ENCODE peak calls at places on chromosomes 3 and 15, in four cellular contexts. Z, H, B and P are unnamed samples.

GRCh38 chr15:88518903-88519302 is 27.6 kb downstream of the DET1 start:
- DNase-seq in Z (no peak), H (no peak), B (no peak), P (no peak)

GRCh38 chr3:129574206-129574605 is 31.2 kb downstream of the H1-8 start:
- DNase-seq in Z (no peak), B (no peak), H (no peak), P (no peak)

GRCh38 chr3:98986073-98986472 is 84.6 kb upstream of the DCBLD2 start:
- DNase-seq in B (no peak), Z (no peak), H (peak; percentile 20), P (peak; percentile 98)

GRCh38 chr3:194266658-194267005 is 84.5 kb downstream of the CPN2 start:
- DNase-seq in H (no peak), B (no peak), Z (peak; percentile 1), P (peak; percentile 23)

GRCh38 chr3:49903451-49904424 is at the start of gene MST1R:
- DNase-seq in Z (peak; percentile 95), B (peak; percentile 74), H (peak; percentile 76), P (peak; percentile 29)

GRCh38 chr3:162134571-162134970 is 638.0 kb downstream of the OTOL1 start:
- DNase-seq in Z (no peak), H (no peak), B (no peak), P (peak; percentile 24)

GRCh38 chr15:89792106-89792805 is 16.1 kb downstream of the MESP2 start:
- DNase-seq in Z (no peak), H (no peak), B (no peak), P (no peak)

GRCh38 chr15:66251790-66252355 is 1.7 kb downstream of the MEGF11 start:
- DNase-seq in B (no peak), H (no peak), Z (no peak), P (no peak)

GRCh38 chr3:122691195-122691594 is 10.6 kb downstream of the PARP14 start:
- DNase-seq in Z (peak; percentile 72), B (no peak), H (no peak), P (peak; percentile 82)

GRCh38 chr3:111998661-111999641 is at the start of gene TAGLN3:
- DNase-seq in Z (peak; percentile 46), B (no peak), H (no peak), P (peak; percentile 23)

GRCh38 chr3:12782172-12782815 is 14.2 kb upstream of the CAND2 start:
- DNase-seq in H (no peak), Z (peak; percentile 88), B (peak; percentile 74), P (peak; percentile 77)

GRCh38 chr3:47961815-47962606 is 54.2 kb downstream of the MAP4 start:
- DNase-seq in B (no peak), Z (peak; percentile 40), H (no peak), P (peak; percentile 59)

GRCh38 chr3:186057594-186057993 is 51.3 kb downstream of the ETV5 start:
- DNase-seq in B (no peak), Z (no peak), H (no peak), P (peak; percentile 94)

GRCh38 chr3:156818890-156819289 is 7.3 kb upstream of the LEKR1 start:
- DNase-seq in B (no peak), Z (no peak), H (no peak), P (peak; percentile 67)

GRCh38 chr3:145721273-145721805 is 439.6 kb downstream of the PLOD2 start:
- DNase-seq in H (no peak), B (no peak), Z (no peak), P (no peak)

GRCh38 chr15:98155356-98155755 is 194.9 kb downstream of the ARRDC4 start:
- DNase-seq in B (no peak), Z (no peak), H (no peak), P (peak; percentile 19)

GRCh38 chr15:81480645-81481053 is 106.6 kb upstream of the TMC3 start:
- DNase-seq in Z (peak; percentile 46), B (no peak), H (peak; percentile 55), P (peak; percentile 75)

GRCh38 chr3:52446631-52447511 is 2.0 kb upstream of the SEMA3G start:
- DNase-seq in B (no peak), H (no peak), Z (peak; percentile 62), P (peak; percentile 58)

GRCh38 chr15:65365229-65365628 is 12.6 kb downstream of the IGDCC3 start:
- DNase-seq in Z (no peak), H (no peak), B (no peak), P (peak; percentile 27)

GRCh38 chr3:111260878-111261277 is 189.3 kb downstream of the NECTIN3 start:
- DNase-seq in H (no peak), B (no peak), Z (no peak), P (peak; percentile 13)

GRCh38 chr15:71773206-71773859 is 37.0 kb upstream of the NR2E3 start:
- DNase-seq in Z (no peak), H (no peak), B (no peak), P (no peak)

GRCh38 chr15:90774731-90775521 is 57.8 kb downstream of the BLM start:
- DNase-seq in H (no peak), B (no peak), Z (no peak), P (peak; percentile 62)

GRCh38 chr15:44298878-44299277 is 10.4 kb downstream of the GOLM2 start:
- DNase-seq in H (no peak), Z (no peak), B (no peak), P (no peak)

GRCh38 chr3:178677961-178678360 is 141.7 kb downstream of the KCNMB2 start:
- DNase-seq in B (no peak), H (no peak), Z (no peak), P (no peak)

GRCh38 chr3:120284702-120285507 is at the start of gene GPR156:
- DNase-seq in Z (no peak), H (no peak), B (no peak), P (peak; percentile 18)

GRCh38 chr3:72177075-72178050 is 392.4 kb upstream of the PROK2 start:
- DNase-seq in Z (peak; percentile 48), B (no peak), H (no peak), P (peak; percentile 64)

GRCh38 chr3:168157301-168157700 is 61.6 kb upstream of the GOLIM4 start:
- DNase-seq in H (no peak), B (no peak), Z (no peak), P (no peak)

GRCh38 chr3:114362815-114363214 is 69.0 kb downstream of the TIGIT start:
- DNase-seq in H (no peak), B (no peak), Z (no peak), P (peak; percentile 71)

GRCh38 chr3:124577494-124578167 is 152.6 kb upstream of the UMPS start:
- DNase-seq in B (no peak), H (no peak), Z (no peak), P (no peak)

GRCh38 chr3:122092460-122093165 is 37.5 kb downstream of the CD86 start:
- DNase-seq in B (peak; percentile 46), Z (peak; percentile 48), H (peak; percentile 30), P (peak; percentile 25)

GRCh38 chr3:108477511-108478147 is 32.8 kb downstream of the MYH15 start:
- DNase-seq in H (peak; percentile 27), B (peak; percentile 67), Z (peak; percentile 56), P (peak; percentile 89)

DNA sequence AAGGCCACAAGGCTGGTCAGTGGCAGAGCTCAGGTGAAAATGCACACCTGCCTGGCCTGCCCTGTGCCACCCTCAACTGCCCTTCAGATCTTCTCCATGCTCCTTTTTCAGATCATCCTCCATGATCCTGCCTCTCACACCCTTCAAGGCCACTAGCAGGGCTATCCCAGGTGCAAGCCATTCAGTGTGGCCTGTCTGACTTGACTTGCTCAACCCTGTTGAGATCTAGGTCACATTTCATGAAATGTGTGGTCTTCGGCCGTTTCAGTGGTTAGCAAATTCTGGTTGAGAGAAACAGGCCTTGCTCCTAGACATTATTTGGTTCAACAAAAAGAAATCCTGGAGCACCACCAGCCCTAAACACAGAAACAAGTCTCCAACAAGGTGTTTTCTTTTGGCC is 26.6 kb upstream of the LMCD1 start:
- DNase-seq in Z (no peak), B (no peak), H (no peak), P (no peak)
- TF ChIP-seq CTCF in Z (no peak), B (no peak), H (no peak), P (no peak)

GRCh38 chr15:77821188-77821958 is 188.7 kb upstream of the LINGO1 start:
- DNase-seq in Z (peak; percentile 60), H (no peak), B (peak; percentile 62), P (peak; percentile 79)

GRCh38 chr15:77819841-77820728 is 187.4 kb upstream of the LINGO1 start:
- DNase-seq in B (no peak), Z (no peak), H (no peak), P (no peak)

GRCh38 chr15:77817434-77817833 is 184.7 kb upstream of the LINGO1 start:
- DNase-seq in Z (no peak), B (peak; percentile 65), H (no peak), P (no peak)

GRCh38 chr15:77818484-77819270 is 186.0 kb upstream of the LINGO1 start:
- DNase-seq in B (no peak), H (no peak), Z (no peak), P (no peak)

DNA sequence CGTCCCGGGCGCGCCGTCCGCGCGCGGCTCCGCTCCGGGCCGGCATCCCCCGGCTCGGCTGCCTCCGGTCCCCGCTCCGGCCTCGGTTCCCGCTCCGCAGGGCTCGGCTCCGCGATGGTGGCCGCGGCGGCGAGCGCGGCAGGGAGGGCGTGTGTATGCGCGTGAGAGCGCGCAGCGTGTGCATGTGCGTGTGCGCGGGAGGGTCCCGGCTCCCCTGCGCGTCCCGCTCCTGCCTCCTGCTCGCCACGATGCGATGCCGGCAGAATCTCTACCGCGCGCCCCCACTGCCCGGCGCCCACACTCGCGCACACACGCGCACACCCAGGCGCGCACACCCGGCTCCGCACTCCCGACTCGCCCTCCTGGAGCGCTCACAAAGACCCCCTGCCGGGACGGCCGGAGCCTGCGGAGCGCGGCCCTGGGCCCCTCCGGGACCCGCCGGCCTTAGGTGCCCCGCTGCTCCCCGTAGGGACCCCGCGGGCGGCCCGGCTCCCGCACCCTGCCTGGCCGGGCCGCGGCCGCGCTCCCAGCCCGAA is 186.6 kb upstream of the LINGO1 start:
- DNase-seq in H (no peak), B (no peak), Z (no peak), P (no peak)
- H3K4me3 ChIP-seq in H (no peak overlapping the region), B (no peak overlapping the region), Z (no peak overlapping the region), P (peak overlapping the region; percentile 14)

DNA sequence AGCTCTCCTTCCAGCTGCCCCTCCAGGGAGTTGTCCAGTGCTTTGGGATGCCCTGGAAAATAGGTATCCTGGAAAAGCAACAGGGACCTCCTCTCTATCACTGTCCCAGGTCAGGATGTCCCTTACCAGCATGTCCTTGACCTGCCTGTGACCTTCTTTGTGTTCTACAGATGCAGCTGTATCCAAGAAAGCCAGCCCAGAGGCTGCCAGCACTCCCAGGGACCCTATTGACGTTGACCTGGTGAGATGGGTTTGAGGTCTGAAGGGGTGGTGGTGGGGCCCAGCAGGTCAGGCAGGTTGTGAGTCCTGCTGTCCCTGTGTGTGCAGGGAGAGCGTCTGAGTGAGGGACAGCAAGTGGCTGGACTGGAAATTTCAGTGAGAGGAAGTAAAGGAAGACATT is 30.2 kb downstream of the PML start:
- DNase-seq in H (no peak), Z (no peak), B (no peak), P (no peak)
- TF ChIP-seq CTCF in H (no peak), Z (no peak), B (no peak), P (no peak)

DNA sequence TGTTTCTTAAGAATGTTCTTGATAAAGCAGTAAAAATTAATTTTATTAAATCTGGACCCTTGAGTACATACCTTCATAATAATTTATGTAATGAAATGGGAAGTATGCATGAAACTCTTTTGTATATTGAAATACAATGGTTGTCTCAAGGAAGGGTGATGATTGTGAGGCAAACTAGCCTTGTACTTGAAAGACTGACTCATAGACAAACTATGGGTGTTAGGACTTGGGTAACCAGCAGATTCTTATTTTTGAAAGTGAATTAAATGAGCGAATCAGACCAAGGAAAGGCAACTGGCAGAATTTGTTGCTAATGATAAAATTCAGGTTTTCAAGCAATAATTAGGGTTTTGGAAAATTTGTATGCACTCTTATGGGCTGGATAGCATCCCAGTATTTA is 41.9 kb downstream of the ATP2C1 start:
- DNase-seq in Z (no peak), B (no peak), H (no peak), P (peak; percentile 88)
- H3K4me3 ChIP-seq in Z (no peak overlapping the region), B (no peak overlapping the region), H (no peak overlapping the region), P (no peak overlapping the region)